ENCODE peak calls at places on chromosomes 7 and 10, in four cellular contexts. J is HepG2, G is A549, X is K562. K is an unnamed sample.

GRCh38 chr10:28922127-28922526 is 244.8 kb downstream of the BAMBI start:
- DNase-seq in J (peak), G (peak), X (no peak), K (no peak)

GRCh38 chr7:102874166-102874829 is 38.5 kb upstream of the LRRC17 start:
- DNase-seq in J (peak), G (peak), X (no peak), K (no peak)

GRCh38 chr7:88628363-88629085 is 131.0 kb upstream of the ZNF804B start:
- DNase-seq in J (no peak), G (no peak), X (no peak), K (no peak)

GRCh38 chr7:130154131-130154500 is 51.1 kb downstream of the TMEM209 start:
- DNase-seq in J (no peak), G (no peak), X (no peak), K (no peak)

GRCh38 chr10:44306147-44306710 is 78.7 kb downstream of the CXCL12 start:
- DNase-seq in J (no peak), G (peak), X (no peak), K (no peak)

GRCh38 chr10:110007171-110007700 is 548 bp upstream of the ADD3 start:
- DNase-seq in J (no peak), G (peak), X (peak), K (peak)

GRCh38 chr10:57018452-57018851 is 657.4 kb upstream of the ZWINT start:
- DNase-seq in J (no peak), G (no peak), X (no peak), K (no peak)

GRCh38 chr7:158318511-158318913 is 269.1 kb downstream of the PTPRN2 start:
- DNase-seq in J (no peak), G (no peak), X (no peak), K (peak)

GRCh38 chr10:28730031-28730778 is 52.9 kb downstream of the BAMBI start:
- DNase-seq in J (no peak), G (no peak), X (no peak), K (no peak)

GRCh38 chr7:116952640-116953371 is 495 bp upstream of the ST7 start:
- DNase-seq in J (peak), G (peak), X (peak), K (peak)

GRCh38 chr10:44973323-44974081 is 5.1 kb downstream of the DEPP1 start:
- DNase-seq in J (no peak), G (no peak), X (no peak), K (peak)

GRCh38 chr7:128863433-128863989 is 855 bp downstream of the ATP6V1F start:
- DNase-seq in J (peak), G (peak), X (peak), K (peak)

GRCh38 chr10:132665946-132666732 is 119.8 kb downstream of the NKX6-2 start:
- DNase-seq in J (no peak), G (peak), X (no peak), K (no peak)

GRCh38 chr7:98223898-98224700 is 12.9 kb downstream of the BHLHA15 start:
- DNase-seq in J (no peak), G (no peak), X (no peak), K (no peak)

GRCh38 chr7:1097120-1097504 is 9.2 kb downstream of the GPER1 start:
- DNase-seq in J (no peak), G (no peak), X (no peak), K (no peak)

GRCh38 chr7:128361463-128362441 is at the start of gene PRRT4:
- DNase-seq in J (no peak), G (peak), X (peak), K (peak)

GRCh38 chr10:86170255-86171153 is 196.1 kb downstream of the GRID1 start:
- DNase-seq in J (no peak), G (no peak), X (no peak), K (no peak)

GRCh38 chr10:1360011-1360580 is 303.9 kb downstream of the WDR37 start:
- DNase-seq in J (no peak), G (no peak), X (peak), K (peak)

GRCh38 chr7:52486267-52486666 is 549.2 kb upstream of the POM121L12 start:
- DNase-seq in J (no peak), G (no peak), X (no peak), K (no peak)

GRCh38 chr10:70715853-70716795 is 43.8 kb downstream of the ADAMTS14 start:
- DNase-seq in J (peak), G (peak), X (peak), K (no peak)

GRCh38 chr10:110793128-110793812 is 78.5 kb upstream of the PDCD4 start:
- DNase-seq in J (no peak), G (no peak), X (no peak), K (no peak)

GRCh38 chr10:522350-522749 is 167.1 kb downstream of the DIP2C start:
- DNase-seq in J (no peak), G (no peak), X (no peak), K (no peak)

GRCh38 chr10:132449826-132450211 is 52.8 kb downstream of the PWWP2B start:
- DNase-seq in J (no peak), G (no peak), X (no peak), K (no peak)

GRCh38 chr10:89175821-89176220 is 31.3 kb downstream of the CH25H start:
- DNase-seq in J (no peak), G (no peak), X (no peak), K (no peak)

GRCh38 chr7:31096198-31096881 is 44.2 kb downstream of the ADCYAP1R1 start:
- DNase-seq in J (no peak), G (no peak), X (no peak), K (no peak)

GRCh38 chr10:69958232-69958902 is 94.3 kb upstream of the MACROH2A2 start:
- DNase-seq in J (peak), G (peak), X (peak), K (peak)

GRCh38 chr10:111079781-111080180 is 3.0 kb downstream of the ADRA2A start:
- DNase-seq in J (no peak), G (no peak), X (no peak), K (no peak)

GRCh38 chr10:59240581-59241183 is 64.2 kb downstream of the PHYHIPL start:
- DNase-seq in J (peak), G (peak), X (peak), K (no peak)

GRCh38 chr7:27997188-27997707 is 183.3 kb downstream of the JAZF1 start:
- DNase-seq in J (no peak), G (no peak), X (no peak), K (no peak)

GRCh38 chr10:104054430-104054829 is 31.2 kb downstream of the COL17A1 start:
- DNase-seq in J (no peak), G (peak), X (no peak), K (no peak)

GRCh38 chr7:71408276-71408675 is 276.3 kb downstream of the GALNT17 start:
- DNase-seq in J (no peak), G (no peak), X (no peak), K (no peak)

GRCh38 chr7:135759537-135759936 is 10.9 kb upstream of the FAM180A start:
- DNase-seq in J (no peak), G (no peak), X (no peak), K (no peak)

GRCh38 chr7:135755351-135755753 is 6.7 kb upstream of the FAM180A start:
- DNase-seq in J (no peak), G (no peak), X (no peak), K (no peak)

GRCh38 chr7:135757719-135758411 is 9.3 kb upstream of the FAM180A start:
- DNase-seq in J (no peak), G (no peak), X (no peak), K (no peak)

GRCh38 chr7:135756191-135756590 is 7.6 kb upstream of the FAM180A start:
- DNase-seq in J (no peak), G (no peak), X (no peak), K (no peak)

GRCh38 chr7:135758531-135758932 is 9.9 kb upstream of the FAM180A start:
- DNase-seq in J (no peak), G (no peak), X (no peak), K (no peak)
- TF ChIP-seq HMGXB4 in J (no peak), G (no peak), X (no peak), K (no peak)

DNA sequence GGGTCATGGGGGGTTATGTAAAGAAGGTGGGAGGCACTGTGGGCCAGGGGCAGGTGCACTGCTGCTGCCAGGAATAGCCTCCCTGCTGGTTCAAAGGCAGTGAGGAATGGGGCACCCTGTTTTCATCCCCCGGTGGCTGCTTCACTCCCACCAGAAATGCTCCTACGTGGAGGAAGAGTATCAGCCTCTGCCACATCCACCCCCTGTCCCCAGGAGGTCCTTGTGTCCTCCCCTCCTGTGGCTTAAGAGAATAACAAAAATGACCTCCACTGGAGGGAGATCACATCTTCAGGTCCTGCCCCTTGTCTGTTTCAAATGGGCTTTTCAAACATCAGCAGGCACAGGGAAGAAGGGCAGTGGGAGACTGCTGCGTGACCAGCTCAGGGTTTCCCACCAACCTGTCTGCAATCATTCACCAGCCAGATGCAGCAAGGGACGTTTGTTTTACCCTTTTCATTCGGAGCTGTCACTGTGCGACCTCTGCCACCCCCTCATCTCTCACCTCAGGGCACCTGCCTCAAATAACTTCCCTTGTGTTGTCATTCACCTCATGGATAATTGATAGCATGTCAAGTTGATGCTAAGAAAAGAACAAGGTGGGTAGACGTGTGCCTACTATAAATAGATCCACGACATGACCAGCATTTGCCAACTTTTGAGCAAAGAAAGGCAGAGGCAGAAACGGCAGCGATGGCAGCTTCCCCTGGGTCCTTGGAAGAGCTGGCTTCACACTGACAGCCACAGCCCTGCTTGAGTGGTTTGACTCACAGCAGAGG is 92.5 kb downstream of the DGKI start:
- DNase-seq in J (no peak), G (no peak), X (no peak), K (no peak)
- TF ChIP-seq HMGXB4 in J (no peak), G (no peak), X (no peak), K (no peak)

DNA sequence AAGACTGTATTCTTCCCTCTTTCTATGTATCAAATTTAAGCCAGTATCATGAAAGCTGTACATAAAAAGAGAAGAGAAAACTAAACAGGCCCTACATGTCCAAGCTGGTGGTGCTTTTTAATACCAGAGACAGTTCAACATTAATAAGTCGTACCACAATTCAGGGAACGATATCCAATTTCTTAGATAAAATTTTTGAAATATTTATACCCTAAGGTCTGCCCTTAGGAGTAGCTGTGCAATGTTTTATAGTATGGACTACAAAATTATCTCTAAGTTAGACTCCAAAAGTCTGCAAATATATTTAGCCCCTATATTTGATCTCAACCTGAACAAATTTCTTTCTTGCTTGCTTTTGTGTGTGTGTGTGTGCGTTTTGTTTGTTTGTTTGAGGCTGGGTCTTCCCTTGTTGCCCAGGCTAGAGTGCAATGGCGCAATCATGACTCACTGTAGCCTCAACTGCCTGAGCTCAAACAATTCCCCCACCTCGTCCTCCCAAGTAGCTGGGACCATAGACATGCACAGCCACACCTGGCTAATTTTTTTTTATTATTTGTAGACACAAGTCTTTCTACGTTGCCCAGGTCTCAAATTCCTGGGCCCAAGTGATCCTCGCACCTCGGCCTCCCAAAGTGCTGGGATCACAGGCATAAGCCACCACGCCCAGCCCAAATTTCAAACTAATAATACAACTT is 13.2 kb downstream of the ARHGAP19 start:
- DNase-seq in J (peak), G (peak), X (no peak), K (no peak)
- TF ChIP-seq HMGXB4 in J (no peak), G (no peak), X (no peak), K (no peak)

DNA sequence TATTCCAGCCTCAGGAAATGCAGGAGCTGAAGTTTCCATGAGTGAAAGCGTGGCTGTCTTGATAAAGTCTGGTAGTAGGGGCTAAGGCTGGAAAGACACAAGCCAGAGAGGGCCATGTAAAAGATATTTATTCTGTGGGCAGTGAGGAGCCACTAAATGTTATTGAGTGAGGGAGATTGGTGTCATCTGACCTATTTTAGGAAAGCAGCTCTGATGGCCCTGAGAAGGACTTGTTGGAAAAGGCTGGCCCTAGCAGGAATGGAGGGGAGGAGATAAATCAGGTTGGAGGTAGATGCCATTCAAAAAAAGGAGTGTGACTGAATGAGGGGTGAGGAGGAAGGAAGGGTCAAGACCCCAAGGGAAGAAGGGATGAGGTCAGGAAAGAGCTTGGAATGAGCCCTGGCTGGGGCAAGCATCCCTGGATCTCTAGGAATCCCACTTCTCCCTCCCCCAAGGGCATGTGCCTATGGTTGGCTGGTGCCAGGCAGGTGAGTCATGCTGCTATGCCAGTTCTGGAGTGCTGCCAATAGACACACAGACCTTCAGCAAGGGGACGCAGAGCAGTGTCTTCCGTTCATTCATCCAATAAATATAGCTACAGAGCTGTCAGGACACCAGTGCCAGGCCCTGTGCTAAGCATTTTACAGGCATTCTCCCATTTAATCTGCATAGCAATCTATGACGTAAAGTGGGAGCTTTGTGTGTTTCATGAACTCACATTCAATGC is 2.0 kb downstream of the ANKRD2 start:
- DNase-seq in J (peak), G (peak), X (no peak), K (no peak)
- TF ChIP-seq HMGXB4 in J (no peak), G (no peak), X (no peak), K (no peak)

DNA sequence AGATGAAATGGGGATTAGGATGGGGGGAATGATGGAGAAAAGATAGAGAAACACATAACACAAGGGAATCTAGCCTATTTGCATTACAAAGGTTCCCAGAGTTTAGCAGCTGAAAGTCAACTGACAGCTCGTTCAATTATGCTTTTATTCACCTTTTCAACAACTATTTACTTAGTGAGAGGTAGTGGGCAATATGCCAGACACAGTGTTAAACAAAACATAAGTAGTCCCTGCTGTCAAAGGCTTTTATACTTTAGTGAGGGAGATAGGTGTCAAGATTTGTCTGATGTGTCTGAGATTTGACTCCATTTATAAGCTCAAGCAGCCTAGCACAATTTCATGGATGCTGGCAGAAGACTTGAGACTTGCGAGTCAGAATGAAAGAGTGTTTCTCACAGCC is 549.0 kb upstream of the VSTM2A start:
- DNase-seq in J (no peak), G (no peak), X (no peak), K (no peak)
- TF ChIP-seq HMGXB4 in J (no peak), G (no peak), X (no peak), K (no peak)

GRCh38 chr10:7561216-7561893 is 105.4 kb downstream of the ITIH5 start:
- DNase-seq in J (peak), G (no peak), X (no peak), K (peak)
- TF ChIP-seq HMGXB4 in J (no peak), G (no peak), X (no peak), K (no peak)

GRCh38 chr7:86411804-86412203 is 231.9 kb upstream of the GRM3 start:
- DNase-seq in J (no peak), G (no peak), X (no peak), K (no peak)

GRCh38 chr7:86407291-86407690 is 236.4 kb upstream of the GRM3 start:
- DNase-seq in J (no peak), G (no peak), X (no peak), K (no peak)
- TF ChIP-seq HMGXB4 in J (no peak), G (no peak), X (no peak), K (no peak)

DNA sequence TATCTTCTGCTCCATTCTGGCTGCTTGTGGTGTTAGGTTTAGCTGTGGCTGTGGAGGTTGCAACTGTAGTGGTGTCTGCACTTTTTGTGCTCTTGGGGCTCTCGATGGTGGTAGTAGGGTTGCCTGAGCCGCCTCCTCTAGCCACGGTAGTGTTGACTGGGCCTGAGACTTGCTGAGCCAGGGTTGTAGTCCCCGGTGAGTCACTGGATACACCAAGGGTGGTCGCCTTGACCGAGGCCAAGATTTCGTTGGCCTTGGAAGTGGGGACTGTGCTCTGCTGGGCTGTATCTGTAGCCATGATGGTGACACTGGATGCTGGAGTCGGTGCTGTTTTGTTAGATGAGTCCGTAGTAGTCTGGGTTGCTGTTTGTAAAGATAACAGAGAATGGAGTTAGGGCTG is 45.4 kb downstream of the PODXL start:
- DNase-seq in J (no peak), G (no peak), X (no peak), K (no peak)
- TF ChIP-seq HMGXB4 in J (no peak), G (no peak), X (no peak), K (no peak)

GRCh38 chr7:47254081-47255006 is 327.6 kb downstream of the TNS3 start:
- DNase-seq in J (peak), G (peak), X (peak), K (peak)
- TF ChIP-seq HMGXB4 in J (no peak), G (peak), X (no peak), K (peak)

DNA sequence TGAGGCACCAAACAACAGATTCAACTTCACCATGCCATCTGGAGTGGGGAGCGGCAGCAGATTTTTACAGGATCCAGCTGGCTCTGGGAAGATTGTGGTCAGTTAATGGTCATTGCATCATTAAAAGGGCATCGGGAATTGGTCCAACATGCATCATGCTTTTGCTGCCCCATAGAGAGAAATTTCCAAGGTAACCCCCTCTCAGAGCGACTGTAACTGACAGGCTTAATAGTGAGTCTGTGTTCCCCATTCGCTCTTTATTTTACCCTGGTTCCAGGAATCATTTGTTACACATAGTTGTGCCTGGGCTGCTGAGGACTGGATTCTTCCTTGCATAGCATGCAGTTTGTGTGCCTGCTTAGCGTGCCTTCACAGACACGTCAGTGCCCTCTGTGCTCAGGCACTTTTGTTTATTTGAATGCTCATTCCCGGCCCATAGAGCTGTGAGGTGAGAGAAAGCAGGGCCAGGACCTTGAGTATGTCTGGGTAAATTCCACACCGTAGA is 49.9 kb downstream of the CDHR3 start:
- DNase-seq in J (no peak), G (no peak), X (no peak), K (no peak)
- TF ChIP-seq HMGXB4 in J (no peak), G (no peak), X (no peak), K (no peak)

K was measured in WTC11.